ENCODE peak calls at places on chromosomes 1 and 21, in four cellular contexts. M, S, J and T are unnamed samples.

GRCh38 chr1:229229721-229230135 is 41.2 kb upstream of the RAB4A start:
- DNase-seq in M (peak), S (peak), J (peak), T (peak)

GRCh38 chr1:59879556-59879955 is 47.0 kb downstream of the CYP2J2 start:
- DNase-seq in M (peak), S (no peak), J (peak), T (no peak)

GRCh38 chr1:228842094-228842775 is 107.0 kb downstream of the RHOU start:
- DNase-seq in M (peak), S (no peak), J (peak), T (peak)

GRCh38 chr1:221527886-221528634 is 213.8 kb downstream of the DUSP10 start:
- DNase-seq in M (no peak), S (no peak), J (no peak), T (no peak)

GRCh38 chr1:7127322-7128050 is 342.2 kb downstream of the CAMTA1 start:
- DNase-seq in M (no peak), S (no peak), J (no peak), T (no peak)

GRCh38 chr1:30287976-30288375 is 435.4 kb downstream of the MATN1 start:
- DNase-seq in M (no peak), S (no peak), J (no peak), T (no peak)

GRCh38 chr1:227192163-227192562 is 126.1 kb downstream of the CDC42BPA start:
- DNase-seq in M (peak), S (no peak), J (peak), T (no peak)

GRCh38 chr1:205774277-205775014 is 836 bp downstream of the RAB29 start:
- DNase-seq in M (peak), S (no peak), J (no peak), T (no peak)

GRCh38 chr21:25901580-25901979 is 166.8 kb downstream of the GABPA start:
- DNase-seq in M (no peak), S (no peak), J (no peak), T (no peak)

GRCh38 chr1:24060482-24060881 is 51.5 kb downstream of the MYOM3 start:
- DNase-seq in M (no peak), S (no peak), J (no peak), T (no peak)

GRCh38 chr21:45457832-45458172 is 52.8 kb downstream of the COL18A1 start:
- DNase-seq in M (no peak), S (no peak), J (no peak), T (no peak)

GRCh38 chr1:19178734-19179398 is 31.2 kb downstream of the UBR4 start:
- DNase-seq in M (no peak), S (no peak), J (no peak), T (no peak)

GRCh38 chr1:165056914-165057313 is 299.6 kb downstream of the LMX1A start:
- DNase-seq in M (no peak), S (no peak), J (no peak), T (no peak)

GRCh38 chr1:189628857-189629256 is 848.8 kb downstream of the BRINP3 start:
- DNase-seq in M (no peak), S (no peak), J (no peak), T (no peak)